ENCODE peak calls at places on chromosome 19, in seven cellular contexts. A is substantia nigra, B is mesendoderm, N is psoas muscle, D is thyroid gland, M is uterus, Y is A673. F is an unnamed sample.

GRCh38 chr19:38134538-38135149 is 89.4 kb downstream of the DPF1 start:
- DNase-seq in A (peak), B (peak), N (no peak), D (peak), M (no peak), Y (peak), F (peak)

GRCh38 chr19:4473011-4473410 is 914 bp downstream of the HDGFL2 start:
- DNase-seq in A (no peak), B (no peak), N (no peak), D (no peak), M (no peak), Y (no peak), F (no peak)

GRCh38 chr19:11963566-11964355 is 1.1 kb upstream of the ZNF763 start:
- DNase-seq in A (peak), B (peak), N (peak), D (peak), M (peak), Y (peak), F (peak)

GRCh38 chr19:35266904-35267817 is 1.6 kb upstream of the USF2 start:
- DNase-seq in A (peak), B (peak), N (peak), D (peak), M (peak), Y (peak), F (peak)

GRCh38 chr19:32708457-32708856 is 11.1 kb upstream of the TDRD12 start:
- DNase-seq in A (no peak), B (no peak), N (no peak), D (no peak), M (no peak), Y (no peak), F (no peak)

GRCh38 chr19:49940482-49940791 is 11.1 kb upstream of the NUP62 start:
- DNase-seq in A (no peak), B (no peak), N (no peak), D (no peak), M (no peak), Y (no peak), F (no peak)

GRCh38 chr19:11480927-11481776 is at the start of gene ELAVL3:
- DNase-seq in A (peak), B (no peak), N (no peak), D (no peak), M (no peak), Y (peak), F (no peak)

GRCh38 chr19:15368798-15369593 is 10.6 kb downstream of the AKAP8 start:
- DNase-seq in A (no peak), B (no peak), N (no peak), D (no peak), M (no peak), Y (no peak), F (no peak)

GRCh38 chr19:17240062-17240854 is 5.5 kb downstream of the NR2F6 start:
- DNase-seq in A (no peak), B (no peak), N (no peak), D (no peak), M (no peak), Y (no peak), F (no peak)

GRCh38 chr19:13022111-13022858 is 27.0 kb downstream of the NFIX start:
- DNase-seq in A (no peak), B (no peak), N (peak), D (no peak), M (peak), Y (no peak), F (no peak)

GRCh38 chr19:35348909-35349611 is 1.4 kb downstream of the FFAR1 start:
- DNase-seq in A (no peak), B (no peak), N (no peak), D (no peak), M (no peak), Y (no peak), F (peak)

GRCh38 chr19:11324079-11324661 is 15.3 kb downstream of the RAB3D start:
- DNase-seq in A (peak), B (no peak), N (peak), D (peak), M (peak), Y (peak), F (peak)

GRCh38 chr19:4051175-4052101 is 15.3 kb downstream of the ZBTB7A start:
- DNase-seq in A (no peak), B (no peak), N (peak), D (no peak), M (no peak), Y (no peak), F (no peak)

GRCh38 chr19:49200238-49200862 is 42.8 kb downstream of the TRPM4 start:
- DNase-seq in A (peak), B (peak), N (no peak), D (no peak), M (no peak), Y (peak), F (peak)

GRCh38 chr19:13231663-13232062 is 81.5 kb downstream of the IER2 start:
- DNase-seq in A (no peak), B (no peak), N (no peak), D (no peak), M (no peak), Y (no peak), F (no peak)

GRCh38 chr19:45468803-45469131 is 971 bp downstream of the FOSB start:
- DNase-seq in A (no peak), B (no peak), N (no peak), D (no peak), M (no peak), Y (no peak), F (no peak)

GRCh38 chr19:38650180-38650775 is 2.8 kb downstream of the ACTN4 start:
- DNase-seq in A (no peak), B (no peak), N (no peak), D (no peak), M (no peak), Y (no peak), F (no peak)

GRCh38 chr19:12159773-12160414 is 3.0 kb upstream of the ZNF136 start:
- DNase-seq in A (no peak), B (no peak), N (no peak), D (no peak), M (no peak), Y (no peak), F (peak)

GRCh38 chr19:55116232-55117062 is 990 bp downstream of the PPP1R12C start:
- DNase-seq in A (peak), B (peak), N (peak), D (peak), M (peak), Y (peak), F (peak)

GRCh38 chr19:38834104-38834490 is 2.5 kb upstream of the ECH1 start:
- DNase-seq in A (no peak), B (no peak), N (no peak), D (no peak), M (no peak), Y (no peak), F (no peak)

GRCh38 chr19:10305139-10305806 is 4.3 kb downstream of the ZGLP1 start:
- DNase-seq in A (no peak), B (no peak), N (peak), D (no peak), M (no peak), Y (peak), F (no peak)

GRCh38 chr19:1882089-1882785 is 3.1 kb downstream of the ABHD17A start:
- DNase-seq in A (no peak), B (no peak), N (no peak), D (no peak), M (no peak), Y (no peak), F (no peak)

GRCh38 chr19:55080915-55081772 is 5.5 kb downstream of the EPS8L1 start:
- DNase-seq in A (peak), B (peak), N (peak), D (peak), M (peak), Y (peak), F (peak)

GRCh38 chr19:33186431-33186830 is 7.7 kb upstream of the LRP3 start:
- DNase-seq in A (no peak), B (no peak), N (no peak), D (no peak), M (no peak), Y (no peak), F (no peak)

GRCh38 chr19:3538965-3539742 is at the start of gene TEKTIP1:
- DNase-seq in A (no peak), B (peak), N (no peak), D (no peak), M (no peak), Y (no peak), F (no peak)

GRCh38 chr19:4774136-4774535 is 17.4 kb upstream of the FEM1A start:
- DNase-seq in A (no peak), B (no peak), N (no peak), D (no peak), M (no peak), Y (no peak), F (no peak)

GRCh38 chr19:50679177-50680125 is 30.2 kb downstream of the C19orf81 start:
- DNase-seq in A (peak), B (peak), N (peak), D (peak), M (peak), Y (peak), F (peak)

GRCh38 chr19:40144151-40144550 is 47.1 kb upstream of the MAP3K10 start:
- DNase-seq in A (no peak), B (no peak), N (no peak), D (no peak), M (no peak), Y (peak), F (no peak)

GRCh38 chr19:13600091-13600490 is 93.8 kb upstream of the CACNA1A start:
- DNase-seq in A (no peak), B (no peak), N (no peak), D (no peak), M (no peak), Y (no peak), F (no peak)

GRCh38 chr19:48646192-48646911 is 365 bp upstream of the CA11 start:
- DNase-seq in A (peak), B (peak), N (peak), D (peak), M (peak), Y (peak), F (peak)

GRCh38 chr19:15448778-15449619 is 757 bp downstream of the WIZ start:
- DNase-seq in A (peak), B (no peak), N (no peak), D (peak), M (peak), Y (no peak), F (no peak)

GRCh38 chr19:32404213-32404938 is 1.2 kb upstream of the DPY19L3 start:
- DNase-seq in A (no peak), B (peak), N (no peak), D (peak), M (no peak), Y (peak), F (no peak)

GRCh38 chr19:47899335-47899734 is 13.2 kb upstream of the SULT2A1 start:
- DNase-seq in A (no peak), B (no peak), N (no peak), D (no peak), M (no peak), Y (no peak), F (peak)

GRCh38 chr19:14318873-14319272 is 62.4 kb upstream of the ADGRE5 start:
- DNase-seq in A (no peak), B (peak), N (no peak), D (peak), M (no peak), Y (no peak), F (peak)

GRCh38 chr19:30564551-30565011 is 192.4 kb downstream of the ZNF536 start:
- DNase-seq in A (no peak), B (no peak), N (no peak), D (no peak), M (no peak), Y (no peak), F (no peak)

DNA sequence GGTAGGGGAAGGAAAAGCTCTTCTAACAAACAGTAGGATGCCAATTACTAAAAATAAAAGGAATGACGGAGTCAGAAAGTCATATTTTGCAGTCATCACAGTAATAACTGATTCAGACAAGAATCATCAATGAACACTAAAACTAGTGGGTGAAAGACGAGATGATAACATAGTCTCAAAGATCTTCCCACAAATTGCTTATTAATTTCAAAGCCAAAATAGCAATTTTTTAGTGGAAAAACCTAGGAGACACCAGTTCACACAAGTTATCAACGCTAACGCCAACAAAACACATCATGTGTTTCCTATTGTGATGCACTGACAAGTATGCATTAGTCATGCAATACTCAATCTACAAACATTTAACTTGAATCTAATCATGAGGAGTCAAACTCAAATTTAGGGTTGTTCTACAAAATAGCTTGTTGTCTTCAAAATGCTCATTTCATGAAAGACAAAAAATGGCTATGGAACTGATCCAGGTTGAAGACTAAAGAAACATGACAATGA is 18.6 kb downstream of the ZNF233 start:
- DNase-seq in A (no peak), B (no peak), N (no peak), D (no peak), M (no peak), Y (no peak), F (no peak)
- H3K27ac ChIP-seq in A (no peak), B (no peak), N (no peak), D (no peak), M (no peak), Y (no peak), F (no peak)

GRCh38 chr19:41430907-41431306 is 3.7 kb upstream of the B3GNT8 start:
- DNase-seq in A (no peak), B (no peak), N (no peak), D (no peak), M (no peak), Y (peak), F (no peak)
- H3K27ac ChIP-seq in A (no peak), B (no peak), N (peak), D (no peak), M (no peak), Y (peak), F (no peak)

DNA sequence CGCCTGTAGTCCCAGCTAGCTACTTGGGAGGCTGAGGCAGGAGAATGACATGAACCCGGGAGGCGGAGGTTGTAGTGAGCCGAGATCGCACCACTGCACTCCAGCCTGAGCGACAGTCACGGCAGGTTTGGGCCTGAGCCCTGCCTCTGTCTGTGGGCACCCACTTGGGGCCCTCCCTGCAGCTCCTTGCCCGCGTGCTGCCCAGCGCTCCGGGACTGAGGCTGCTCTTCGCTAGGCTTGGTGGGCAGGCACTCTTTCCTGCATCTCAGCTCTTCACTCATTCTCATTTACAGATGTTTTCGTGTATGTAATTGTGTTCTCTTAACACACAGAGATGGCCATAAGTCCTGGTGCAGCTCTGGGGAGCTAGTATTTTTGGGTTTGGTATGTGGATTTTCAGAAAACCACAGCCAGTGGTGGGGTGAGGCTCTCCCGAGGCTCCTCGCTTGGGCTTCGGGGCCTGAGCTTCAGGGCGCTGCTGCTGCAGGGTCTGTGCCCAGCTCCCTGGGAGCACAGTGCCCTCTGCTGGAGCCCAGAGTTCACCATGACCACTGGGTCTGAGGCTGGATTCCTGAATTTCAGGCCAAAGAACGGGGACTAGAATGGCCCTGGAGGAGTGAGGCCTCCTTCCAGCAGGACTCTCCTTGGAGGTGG is 15.2 kb downstream of the UPF1 start:
- DNase-seq in A (peak), B (peak), N (peak), D (peak), M (peak), Y (peak), F (peak)
- H3K27ac ChIP-seq in A (peak), B (no peak), N (no peak), D (peak), M (peak), Y (peak), F (peak)

GRCh38 chr19:5974721-5975387 is 3.1 kb downstream of the RANBP3 start:
- DNase-seq in A (no peak), B (no peak), N (no peak), D (no peak), M (no peak), Y (no peak), F (no peak)
- H3K27ac ChIP-seq in A (no peak), B (no peak), N (no peak), D (no peak), M (no peak), Y (no peak), F (no peak)

DNA sequence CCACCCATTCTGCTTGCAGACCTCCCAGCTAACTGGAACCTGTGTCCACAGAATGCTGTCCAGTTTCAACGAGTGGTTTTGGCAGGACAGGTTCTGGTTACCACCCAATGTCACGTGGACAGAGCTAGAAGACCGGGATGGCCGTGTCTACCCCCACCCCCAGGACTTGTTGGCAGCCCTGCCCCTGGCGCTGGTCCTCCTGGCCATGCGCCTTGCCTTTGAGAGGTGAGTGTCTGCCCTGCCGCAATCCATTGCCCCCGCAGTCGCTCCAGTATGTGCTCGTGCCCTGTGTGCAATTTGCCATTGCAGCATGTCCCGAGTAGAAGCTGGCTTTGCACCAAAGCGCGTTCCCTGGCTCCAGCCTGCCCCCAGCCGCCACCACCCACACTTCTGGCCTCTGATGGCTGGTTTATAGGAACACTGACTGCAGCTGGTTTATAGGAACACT is 41.9 kb downstream of the CERS4 start:
- DNase-seq in A (peak), B (no peak), N (peak), D (peak), M (peak), Y (peak), F (peak)
- H3K27ac ChIP-seq in A (peak), B (no peak), N (peak), D (peak), M (no peak), Y (no peak), F (peak)

DNA sequence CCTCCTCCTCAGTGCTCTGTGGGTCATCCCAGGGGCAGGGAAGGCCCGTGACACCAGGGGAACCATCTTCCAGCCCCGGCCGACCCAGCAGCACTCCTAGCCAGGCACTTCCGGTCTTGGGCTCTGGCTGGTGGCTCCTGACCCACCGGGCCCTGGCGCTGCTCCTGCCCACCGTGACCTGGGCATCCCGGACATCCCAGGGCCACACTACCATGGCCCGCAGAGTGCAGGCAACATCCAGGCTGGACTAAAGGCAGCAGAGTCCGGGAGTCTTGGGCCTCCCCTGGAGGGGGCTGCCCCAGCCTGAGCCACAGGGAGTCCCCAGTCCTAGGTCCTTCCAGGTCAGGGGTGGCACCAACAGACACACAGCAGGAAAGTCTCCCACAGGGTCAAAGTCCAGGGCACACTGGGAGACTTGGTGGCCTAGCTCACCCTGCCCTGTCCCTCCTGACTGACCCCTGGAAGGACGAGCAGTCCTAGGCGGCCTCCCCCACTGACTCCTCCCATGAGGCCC is 10.8 kb downstream of the LSM4 start:
- DNase-seq in A (no peak), B (no peak), N (no peak), D (no peak), M (no peak), Y (no peak), F (no peak)
- H3K27ac ChIP-seq in A (no peak), B (no peak), N (no peak), D (no peak), M (no peak), Y (no peak), F (no peak)

F was measured in testis.